ENCODE peak calls at places on chromosomes 6 and 20, in five cellular contexts. N is lung, H is A549, Q is fibroblast of mammary gland, R is uterus. S is an unnamed sample.

GRCh38 chr6:168096271-168096764 is 17.3 kb upstream of the FRMD1 start:
- DNase-seq in R (no peak), H (no peak), N (no peak), Q (no peak), S (no peak)

GRCh38 chr20:3312940-3313656 is 74.1 kb upstream of the SLC4A11 start:
- DNase-seq in N (no peak), R (no peak), H (peak), Q (peak), S (peak)

GRCh38 chr6:47484616-47485015 is 7.0 kb downstream of the CD2AP start:
- DNase-seq in H (no peak), Q (peak), R (no peak), N (no peak), S (peak)

GRCh38 chr6:2132416-2132815 is 113.0 kb downstream of the GMDS start:
- DNase-seq in H (no peak), N (no peak), R (no peak), Q (peak), S (no peak)

GRCh38 chr6:44227138-44227770 is 3.9 kb downstream of the SLC29A1 start:
- DNase-seq in Q (no peak), H (no peak), N (no peak), R (no peak), S (no peak)

GRCh38 chr6:115830895-115831294 is 229.8 kb downstream of the FRK start:
- DNase-seq in H (peak), Q (no peak), N (no peak), R (no peak), S (peak)

GRCh38 chr6:144652292-144652891 is 367.3 kb downstream of the UTRN start:
- DNase-seq in Q (no peak), N (no peak), R (no peak), H (no peak), S (no peak)

GRCh38 chr6:161031721-161032495 is 40.3 kb downstream of the MAP3K4 start:
- DNase-seq in N (no peak), R (no peak), H (no peak), Q (peak), S (peak)

GRCh38 chr6:124755321-124755720 is 206.9 kb upstream of the RNF217 start:
- DNase-seq in H (no peak), R (no peak), N (no peak), Q (no peak), S (no peak)

GRCh38 chr6:157593596-157593995 is 212.6 kb downstream of the ZDHHC14 start:
- DNase-seq in R (no peak), Q (no peak), N (no peak), H (no peak), S (no peak)

GRCh38 chr6:5246141-5246869 is 14.4 kb downstream of the LYRM4 start:
- DNase-seq in H (no peak), N (peak), Q (no peak), R (no peak), S (no peak)

GRCh38 chr20:36070451-36070850 is 84.1 kb upstream of the EPB41L1 start:
- DNase-seq in N (no peak), R (no peak), H (no peak), Q (no peak), S (no peak)

GRCh38 chr6:140062042-140063041 is 687.9 kb upstream of the CITED2 start:
- DNase-seq in Q (peak), R (peak), H (peak), N (peak), S (peak)

GRCh38 chr6:147407571-147407970 is 100.9 kb upstream of the SAMD5 start:
- DNase-seq in N (no peak), H (no peak), Q (no peak), R (no peak), S (no peak)

GRCh38 chr6:5782783-5783567 is 223.8 kb downstream of the NRN1 start:
- DNase-seq in R (no peak), H (no peak), Q (no peak), N (no peak), S (peak)

GRCh38 chr6:134676307-134677281 is 273.3 kb downstream of the ALDH8A1 start:
- DNase-seq in Q (peak), R (no peak), N (no peak), H (no peak), S (peak)

GRCh38 chr20:49573900-49574416 is 6.0 kb upstream of the PTGIS start:
- DNase-seq in R (peak), N (no peak), Q (peak), H (no peak), S (no peak)

GRCh38 chr20:58546756-58547526 is 31.7 kb upstream of the APCDD1L start:
- DNase-seq in R (no peak), N (no peak), Q (no peak), H (no peak), S (no peak)

GRCh38 chr6:48074368-48074767 is 36.6 kb downstream of the PTCHD4 start:
- DNase-seq in H (no peak), R (no peak), N (no peak), Q (peak), S (peak)

GRCh38 chr6:121482004-121482693 is 46.7 kb downstream of the GJA1 start:
- DNase-seq in Q (peak), H (peak), N (no peak), R (no peak), S (peak)

GRCh38 chr6:17877196-17877889 is 110.1 kb downstream of the KIF13A start:
- DNase-seq in H (peak), Q (peak), R (no peak), N (no peak), S (peak)

GRCh38 chr20:31606678-31606927 is 1.5 kb downstream of the ID1 start:
- DNase-seq in H (no peak), R (no peak), N (no peak), Q (no peak), S (peak)
- H3K4me3 ChIP-seq in H (peak), R (peak), N (peak), Q (peak), S (peak)

GRCh38 chr6:57328074-57328473 is 10.6 kb downstream of the PRIM2 start:
- DNase-seq in H (no peak), N (no peak), Q (no peak), R (no peak), S (no peak)

GRCh38 chr6:57329933-57330332 is 12.5 kb downstream of the PRIM2 start:
- DNase-seq in Q (no peak), N (no peak), H (no peak), R (no peak), S (no peak)

GRCh38 chr6:57327311-57327710 is 9.9 kb downstream of the PRIM2 start:
- DNase-seq in Q (no peak), R (no peak), H (no peak), N (no peak), S (no peak)

GRCh38 chr6:57324538-57324937 is 7.1 kb downstream of the PRIM2 start:
- DNase-seq in Q (peak), H (no peak), R (no peak), N (no peak), S (peak)
- TF ChIP-seq CTCF in Q (peak), H (peak), R (peak), N (peak), S (peak)

GRCh38 chr6:13014551-13015378 is 298.2 kb downstream of the PHACTR1 start:
- DNase-seq in N (no peak), R (no peak), H (no peak), Q (no peak), S (no peak)
- H3K4me3 ChIP-seq in N (no peak), R (no peak), H (no peak), Q (no peak), S (no peak)

GRCh38 chr20:10573951-10574339 is 99.9 kb downstream of the JAG1 start:
- DNase-seq in R (no peak), N (no peak), H (no peak), Q (no peak), S (no peak)

GRCh38 chr20:10573273-10573950 is 100.4 kb downstream of the JAG1 start:
- DNase-seq in H (no peak), R (no peak), Q (no peak), N (no peak), S (peak)

GRCh38 chr20:10571313-10571815 is 102.4 kb downstream of the JAG1 start:
- DNase-seq in R (no peak), H (no peak), N (no peak), Q (no peak), S (no peak)

GRCh38 chr20:10576411-10576810 is 97.4 kb downstream of the JAG1 start:
- DNase-seq in R (no peak), Q (peak), H (no peak), N (no peak), S (no peak)

DNA sequence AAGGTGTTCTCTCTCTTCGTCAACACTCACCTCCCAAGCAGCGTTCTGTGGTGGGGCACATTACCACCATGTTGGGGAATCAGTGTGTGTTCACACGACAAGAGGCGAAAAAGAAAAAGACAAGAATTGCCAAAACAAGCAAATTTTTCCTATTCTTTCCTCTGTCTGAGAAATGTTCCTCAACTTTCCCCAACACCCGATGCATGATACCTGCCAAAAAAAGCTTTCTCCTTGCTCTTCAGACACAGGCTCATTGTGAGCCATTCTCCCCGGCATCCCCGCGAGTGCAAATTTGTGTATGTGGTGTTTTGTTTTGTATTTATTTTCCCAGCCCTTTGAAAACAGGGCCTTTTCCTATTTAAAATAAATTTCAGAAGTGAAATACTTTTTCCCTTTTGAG is 100.9 kb downstream of the JAG1 start:
- DNase-seq in H (no peak), R (no peak), N (no peak), Q (no peak), S (no peak)
- TF ChIP-seq CTCF in H (no peak), R (no peak), N (no peak), Q (no peak), S (no peak)

DNA sequence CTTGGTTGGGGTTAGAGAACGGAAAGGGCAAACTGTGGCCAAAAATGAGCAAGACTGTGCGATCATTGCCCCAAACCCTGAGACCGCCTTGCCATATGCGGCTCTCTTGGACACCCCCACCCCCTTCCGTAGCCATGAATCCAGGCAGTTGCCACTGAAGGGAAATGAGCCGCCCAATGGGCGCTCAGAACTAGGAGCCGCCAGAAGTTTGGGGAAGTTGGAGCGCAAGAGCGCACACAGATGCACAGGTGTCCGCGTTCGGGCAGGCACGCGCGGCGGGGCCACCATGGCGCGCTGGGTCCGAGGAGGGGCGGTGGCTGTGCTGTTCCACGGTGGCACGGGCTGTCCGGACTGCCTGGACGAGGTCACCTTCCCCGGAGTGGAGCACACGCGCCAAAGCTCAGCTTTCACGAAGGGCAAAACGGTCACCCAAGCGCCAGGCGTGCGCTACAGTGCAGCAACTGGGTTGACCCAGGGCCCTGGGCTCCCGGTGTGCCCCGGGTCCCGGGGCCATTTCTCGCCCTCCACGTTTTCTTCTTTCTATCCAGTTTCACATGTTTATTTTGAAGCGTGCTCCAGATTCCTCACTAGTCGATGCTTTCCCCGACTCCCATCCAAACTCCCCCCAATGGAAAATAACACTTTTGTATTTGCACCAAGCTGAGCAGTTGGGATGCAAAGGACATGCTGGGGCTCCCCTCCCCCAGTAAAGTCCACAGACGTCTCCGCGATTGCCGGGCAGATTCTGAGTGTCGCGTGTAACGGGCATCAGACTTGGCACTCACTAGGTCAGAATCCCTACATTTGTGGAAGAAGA is 903 bp upstream of the PDE10A start:
- DNase-seq in N (no peak), R (no peak), H (no peak), Q (peak), S (no peak)
- H3K4me3 ChIP-seq in N (no peak), R (peak), H (peak), Q (no peak), S (peak)

GRCh38 chr6:46407246-46407645 is 84.0 kb downstream of the RCAN2 start:
- DNase-seq in H (no peak), N (no peak), R (no peak), Q (no peak), S (no peak)

GRCh38 chr6:46411798-46412197 is 79.5 kb downstream of the RCAN2 start:
- DNase-seq in R (no peak), H (no peak), Q (no peak), N (no peak), S (no peak)

GRCh38 chr6:46407785-46408530 is 83.3 kb downstream of the RCAN2 start:
- DNase-seq in N (no peak), Q (peak), R (no peak), H (no peak), S (no peak)

GRCh38 chr6:46412662-46413061 is 78.6 kb downstream of the RCAN2 start:
- DNase-seq in N (no peak), R (no peak), H (no peak), Q (no peak), S (no peak)

GRCh38 chr6:46410330-46410953 is 80.8 kb downstream of the RCAN2 start:
- DNase-seq in N (no peak), R (no peak), H (no peak), Q (peak), S (peak)
- TF ChIP-seq CTCF in N (peak), R (peak), H (no peak), Q (peak), S (peak)

DNA sequence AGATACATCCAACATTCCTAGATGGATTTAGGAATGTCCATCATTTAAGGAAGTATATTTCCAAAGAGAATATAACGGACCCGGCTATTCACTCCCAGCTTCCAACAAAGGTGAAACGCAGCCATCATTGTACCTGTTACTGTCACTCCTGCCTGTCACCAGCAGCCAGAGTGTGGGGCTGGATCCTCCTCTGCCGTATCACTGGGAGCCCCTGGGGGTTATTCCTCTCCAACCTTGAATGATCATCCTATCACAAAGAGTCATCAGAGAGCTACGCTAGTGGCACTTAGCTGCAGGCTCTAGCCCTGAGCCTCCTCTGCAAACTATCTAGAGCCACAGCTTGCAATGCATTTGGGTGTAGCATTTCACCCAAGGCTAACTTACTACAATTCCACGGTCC is 73.6 kb upstream of the NHSL1 start:
- DNase-seq in H (no peak), N (no peak), Q (no peak), R (no peak), S (no peak)
- H3K4me3 ChIP-seq in H (no peak), N (no peak), Q (no peak), R (no peak), S (no peak)

GRCh38 chr6:38610050-38610619 is 29.6 kb downstream of the BTBD9 start:
- DNase-seq in N (no peak), H (no peak), R (no peak), Q (no peak), S (no peak)
- TF ChIP-seq CTCF in N (no peak), H (no peak), R (no peak), Q (no peak), S (no peak)

GRCh38 chr6:29974901-29975560 is 32.7 kb downstream of the HLA-A start:
- DNase-seq in H (no peak), R (no peak), N (no peak), Q (no peak), S (no peak)
- H3K4me3 ChIP-seq in H (no peak), R (peak), N (peak), Q (no peak), S (no peak)

DNA sequence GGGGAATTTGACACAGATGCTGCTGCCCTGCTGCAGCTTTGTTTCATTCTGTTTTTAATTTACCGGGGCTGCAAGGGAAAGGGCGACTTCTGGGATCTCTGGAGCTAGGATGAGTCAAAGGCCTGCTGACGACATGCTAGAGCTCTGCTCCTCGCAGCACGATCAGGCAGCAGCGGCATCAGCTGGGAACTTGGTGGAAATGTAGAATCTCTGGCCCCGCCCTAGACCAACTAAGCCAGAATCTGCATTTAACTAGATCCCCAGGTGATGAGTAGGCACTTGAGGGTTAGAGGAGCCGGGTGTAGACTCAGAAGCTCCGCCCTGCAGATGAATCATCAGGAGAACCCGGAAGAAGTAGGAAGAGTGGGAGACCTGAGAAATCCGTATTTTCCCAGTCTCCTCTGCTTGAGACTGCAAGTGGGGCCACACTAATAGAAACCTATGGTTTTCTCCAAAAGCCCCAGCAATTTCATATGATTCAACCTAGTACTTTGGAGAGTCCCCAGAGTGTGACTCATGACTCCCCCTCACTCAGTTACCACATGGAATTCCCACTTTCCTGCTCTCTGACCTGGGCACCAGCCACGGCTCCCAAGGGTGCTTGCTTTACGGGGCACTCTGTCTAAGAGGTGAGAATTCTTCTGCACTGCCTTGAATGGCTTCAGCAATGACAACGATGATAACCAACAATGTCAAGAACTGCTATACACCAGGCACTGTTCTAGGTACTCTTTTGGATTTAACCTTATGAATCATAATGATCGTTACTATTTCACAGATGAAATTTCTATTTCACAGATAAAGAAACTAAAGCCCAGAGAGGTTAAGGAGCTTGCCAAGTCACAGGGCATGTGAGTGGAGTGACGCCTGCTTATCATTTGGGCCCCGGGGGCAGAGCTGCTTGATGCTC is 18.1 kb downstream of the TUBB2B start:
- DNase-seq in N (peak), Q (peak), R (peak), H (peak), S (peak)
- TF ChIP-seq CTCF in N (no peak), Q (peak), R (no peak), H (peak), S (peak)